ENCODE peak calls at places on chromosomes 3 and 15, in five cellular contexts. W is astrocyte, T is heart right ventricle, M is A172, V is thyroid gland. G is an unnamed sample.

GRCh38 chr3:38046821-38047220 is 7.8 kb downstream of the DLEC1 start:
- DNase-seq in T (no peak), V (no peak), W (no peak), M (no peak), G (no peak)

GRCh38 chr15:67832031-67832551 is 6.8 kb downstream of the SKOR1 start:
- DNase-seq in V (peak; percentile 33), M (peak; percentile 44), W (no peak), T (no peak), G (peak; percentile 46)

GRCh38 chr3:25962255-25962654 is 172.4 kb downstream of the OXSM start:
- DNase-seq in M (no peak), V (no peak), T (no peak), W (no peak), G (no peak)

GRCh38 chr3:60403866-60404265 is 847.4 kb downstream of the FHIT start:
- DNase-seq in T (no peak), W (no peak), V (no peak), M (peak; percentile 28), G (no peak)

GRCh38 chr3:190077646-190078045 is 43.1 kb downstream of the P3H2 start:
- DNase-seq in T (no peak), M (no peak), V (no peak), W (peak; percentile 76), G (no peak)

GRCh38 chr3:127652246-127652995 is 20.3 kb upstream of the ABTB1 start:
- DNase-seq in T (no peak), M (peak; percentile 58), W (peak; percentile 12), V (peak; percentile 50), G (no peak)

GRCh38 chr3:50221413-50222168 is 14.4 kb upstream of the GNAI2 start:
- DNase-seq in M (no peak), T (no peak), W (no peak), V (no peak), G (no peak)

GRCh38 chr3:66480666-66481065 is 20.2 kb downstream of the LRIG1 start:
- DNase-seq in T (no peak), W (peak; percentile 84), M (peak; percentile 52), V (no peak), G (no peak)

GRCh38 chr3:45140392-45140791 is 5.8 kb downstream of the CDCP1 start:
- DNase-seq in M (peak; percentile 54), T (no peak), V (no peak), W (peak; percentile 65), G (peak; percentile 56)